ENCODE peak calls at places on chromosomes 1 and 21, in eight cellular contexts. One of them, this sample, is unnamed.

GRCh38 chr1:246789454-246790339 is 65.5 kb downstream of the SCCPDH start:
- DNase-seq in occipital lobe: no peak
- DNase-seq in Daoy: no peak
- DNase-seq in activated CD4-positive, CD25-positive, alpha-beta regulatory T cell: no peak
- DNase-seq in H54: no peak
- DNase-seq in activated T-cell treated with anti-CD3 and anti-CD28 coated beads for 4 hours: no peak
- DNase-seq in GM19239: no peak
- DNase-seq in AG08395: no peak
- DNase-seq in this sample: no peak

GRCh38 chr21:25837545-25838263 is 102.9 kb downstream of the GABPA start:
- DNase-seq in H54: no peak
- DNase-seq in Daoy: peak
- DNase-seq in occipital lobe: no peak
- DNase-seq in GM19239: no peak
- DNase-seq in activated T-cell treated with anti-CD3 and anti-CD28 coated beads for 4 hours: no peak
- DNase-seq in AG08395: no peak
- DNase-seq in activated CD4-positive, CD25-positive, alpha-beta regulatory T cell: no peak
- DNase-seq in this sample: peak

GRCh38 chr1:21623411-21623961 is 45.7 kb downstream of the RAP1GAP start:
- DNase-seq in H54: no peak
- DNase-seq in AG08395: no peak
- DNase-seq in Daoy: peak
- DNase-seq in activated CD4-positive, CD25-positive, alpha-beta regulatory T cell: no peak
- DNase-seq in occipital lobe: no peak
- DNase-seq in activated T-cell treated with anti-CD3 and anti-CD28 coated beads for 4 hours: no peak
- DNase-seq in GM19239: no peak
- DNase-seq in this sample: no peak

GRCh38 chr1:212288614-212289013 is 3.4 kb downstream of the PPP2R5A start:
- DNase-seq in AG08395: peak
- DNase-seq in activated CD4-positive, CD25-positive, alpha-beta regulatory T cell: no peak
- DNase-seq in occipital lobe: no peak
- DNase-seq in GM19239: no peak
- DNase-seq in activated T-cell treated with anti-CD3 and anti-CD28 coated beads for 4 hours: no peak
- DNase-seq in H54: peak
- DNase-seq in Daoy: peak
- DNase-seq in this sample: no peak

GRCh38 chr1:217402301-217402700 is 228.6 kb downstream of the GPATCH2 start:
- DNase-seq in occipital lobe: no peak
- DNase-seq in GM19239: no peak
- DNase-seq in Daoy: no peak
- DNase-seq in H54: no peak
- DNase-seq in AG08395: no peak
- DNase-seq in activated CD4-positive, CD25-positive, alpha-beta regulatory T cell: no peak
- DNase-seq in activated T-cell treated with anti-CD3 and anti-CD28 coated beads for 4 hours: no peak
- DNase-seq in this sample: no peak

GRCh38 chr1:101291562-101292035 is 54.8 kb downstream of the S1PR1 start:
- DNase-seq in AG08395: peak
- DNase-seq in activated CD4-positive, CD25-positive, alpha-beta regulatory T cell: no peak
- DNase-seq in GM19239: no peak
- DNase-seq in H54: no peak
- DNase-seq in Daoy: peak
- DNase-seq in occipital lobe: no peak
- DNase-seq in activated T-cell treated with anti-CD3 and anti-CD28 coated beads for 4 hours: no peak
- DNase-seq in this sample: no peak

GRCh38 chr21:27519357-27519756 is 552.5 kb upstream of the ADAMTS5 start:
- DNase-seq in Daoy: peak
- DNase-seq in activated T-cell treated with anti-CD3 and anti-CD28 coated beads for 4 hours: no peak
- DNase-seq in occipital lobe: no peak
- DNase-seq in GM19239: no peak
- DNase-seq in H54: peak
- DNase-seq in AG08395: peak
- DNase-seq in activated CD4-positive, CD25-positive, alpha-beta regulatory T cell: no peak
- DNase-seq in this sample: no peak

GRCh38 chr21:16071082-16071481 is 341.3 kb downstream of the USP25 start:
- DNase-seq in H54: no peak
- DNase-seq in AG08395: peak
- DNase-seq in activated CD4-positive, CD25-positive, alpha-beta regulatory T cell: no peak
- DNase-seq in Daoy: peak
- DNase-seq in activated T-cell treated with anti-CD3 and anti-CD28 coated beads for 4 hours: no peak
- DNase-seq in occipital lobe: peak
- DNase-seq in GM19239: no peak
- DNase-seq in this sample: no peak

GRCh38 chr1:199182151-199182843 is 543.5 kb downstream of the PTPRC start:
- DNase-seq in AG08395: no peak
- DNase-seq in occipital lobe: no peak
- DNase-seq in Daoy: no peak
- DNase-seq in GM19239: no peak
- DNase-seq in activated CD4-positive, CD25-positive, alpha-beta regulatory T cell: no peak
- DNase-seq in activated T-cell treated with anti-CD3 and anti-CD28 coated beads for 4 hours: no peak
- DNase-seq in H54: no peak
- DNase-seq in this sample: no peak

GRCh38 chr1:211009944-211010343 is 124.0 kb downstream of the KCNH1 start:
- DNase-seq in activated T-cell treated with anti-CD3 and anti-CD28 coated beads for 4 hours: no peak
- DNase-seq in AG08395: no peak
- DNase-seq in activated CD4-positive, CD25-positive, alpha-beta regulatory T cell: no peak
- DNase-seq in GM19239: no peak
- DNase-seq in Daoy: peak
- DNase-seq in H54: no peak
- DNase-seq in occipital lobe: no peak
- DNase-seq in this sample: no peak

GRCh38 chr1:167152192-167152876 is 58.5 kb downstream of the STYXL2 start:
- DNase-seq in activated CD4-positive, CD25-positive, alpha-beta regulatory T cell: no peak
- DNase-seq in AG08395: no peak
- DNase-seq in H54: no peak
- DNase-seq in Daoy: no peak
- DNase-seq in GM19239: no peak
- DNase-seq in occipital lobe: no peak
- DNase-seq in activated T-cell treated with anti-CD3 and anti-CD28 coated beads for 4 hours: no peak
- DNase-seq in this sample: no peak

GRCh38 chr1:216310776-216311175 is 112.5 kb downstream of the USH2A start:
- DNase-seq in activated T-cell treated with anti-CD3 and anti-CD28 coated beads for 4 hours: no peak
- DNase-seq in Daoy: peak
- DNase-seq in occipital lobe: no peak
- DNase-seq in H54: peak
- DNase-seq in activated CD4-positive, CD25-positive, alpha-beta regulatory T cell: no peak
- DNase-seq in GM19239: no peak
- DNase-seq in AG08395: no peak
- DNase-seq in this sample: no peak

GRCh38 chr1:229024528-229025119 is 246.3 kb upstream of the RAB4A start:
- DNase-seq in activated CD4-positive, CD25-positive, alpha-beta regulatory T cell: no peak
- DNase-seq in GM19239: no peak
- DNase-seq in Daoy: peak
- DNase-seq in occipital lobe: peak
- DNase-seq in H54: peak
- DNase-seq in activated T-cell treated with anti-CD3 and anti-CD28 coated beads for 4 hours: no peak
- DNase-seq in AG08395: peak
- DNase-seq in this sample: no peak

GRCh38 chr1:200409203-200409760 is 554 bp downstream of the ZNF281 start:
- DNase-seq in AG08395: peak
- DNase-seq in activated T-cell treated with anti-CD3 and anti-CD28 coated beads for 4 hours: peak
- DNase-seq in Daoy: no peak
- DNase-seq in GM19239: no peak
- DNase-seq in H54: no peak
- DNase-seq in occipital lobe: peak
- DNase-seq in activated CD4-positive, CD25-positive, alpha-beta regulatory T cell: peak
- DNase-seq in this sample: no peak

GRCh38 chr21:43778469-43779335 is 2.6 kb upstream of the CSTB start:
- DNase-seq in activated CD4-positive, CD25-positive, alpha-beta regulatory T cell: no peak
- DNase-seq in H54: peak
- DNase-seq in activated T-cell treated with anti-CD3 and anti-CD28 coated beads for 4 hours: no peak
- DNase-seq in AG08395: no peak
- DNase-seq in occipital lobe: no peak
- DNase-seq in GM19239: no peak
- DNase-seq in Daoy: peak
- DNase-seq in this sample: no peak

GRCh38 chr1:2266301-2266967 is 38.3 kb downstream of the SKI start:
- DNase-seq in activated T-cell treated with anti-CD3 and anti-CD28 coated beads for 4 hours: no peak
- DNase-seq in AG08395: no peak
- DNase-seq in GM19239: no peak
- DNase-seq in H54: no peak
- DNase-seq in Daoy: no peak
- DNase-seq in occipital lobe: no peak
- DNase-seq in activated CD4-positive, CD25-positive, alpha-beta regulatory T cell: no peak
- DNase-seq in this sample: no peak

GRCh38 chr1:116201921-116202320 is 90.7 kb downstream of the MAB21L3 start:
- DNase-seq in H54: no peak
- DNase-seq in occipital lobe: no peak
- DNase-seq in AG08395: no peak
- DNase-seq in GM19239: no peak
- DNase-seq in Daoy: no peak
- DNase-seq in activated T-cell treated with anti-CD3 and anti-CD28 coated beads for 4 hours: no peak
- DNase-seq in activated CD4-positive, CD25-positive, alpha-beta regulatory T cell: no peak
- DNase-seq in this sample: no peak

GRCh38 chr1:179241716-179242115 is 12.2 kb upstream of the ABL2 start:
- DNase-seq in GM19239: no peak
- DNase-seq in occipital lobe: no peak
- DNase-seq in H54: no peak
- DNase-seq in activated T-cell treated with anti-CD3 and anti-CD28 coated beads for 4 hours: no peak
- DNase-seq in AG08395: no peak
- DNase-seq in activated CD4-positive, CD25-positive, alpha-beta regulatory T cell: no peak
- DNase-seq in Daoy: no peak
- DNase-seq in this sample: no peak

GRCh38 chr1:225813250-225813964 is 3.5 kb downstream of the EPHX1 start:
- DNase-seq in activated T-cell treated with anti-CD3 and anti-CD28 coated beads for 4 hours: no peak
- DNase-seq in activated CD4-positive, CD25-positive, alpha-beta regulatory T cell: no peak
- DNase-seq in occipital lobe: no peak
- DNase-seq in Daoy: peak
- DNase-seq in GM19239: no peak
- DNase-seq in H54: peak
- DNase-seq in AG08395: peak
- DNase-seq in this sample: no peak

GRCh38 chr21:31284797-31285397 is 59.2 kb downstream of the TIAM1 start:
- DNase-seq in activated T-cell treated with anti-CD3 and anti-CD28 coated beads for 4 hours: no peak
- DNase-seq in H54: peak
- DNase-seq in AG08395: peak
- DNase-seq in occipital lobe: no peak
- DNase-seq in Daoy: peak
- DNase-seq in GM19239: no peak
- DNase-seq in activated CD4-positive, CD25-positive, alpha-beta regulatory T cell: no peak
- DNase-seq in this sample: no peak

This sample was measured in NCI-H1048.